ENCODE peak calls at places on chromosomes 5 and 9, in four cellular contexts. M is HCT116, O is HepG2, R is Panc1. Q is an unnamed sample.

GRCh38 chr9:136089697-136090045 is 5.4 kb downstream of the NACC2 start:
- DNase-seq in M (no peak), O (no peak), R (no peak), Q (no peak)

GRCh38 chr5:137778772-137779564 is 24.8 kb upstream of the HNRNPA0 start:
- DNase-seq in M (peak), O (peak), R (peak), Q (peak)

GRCh38 chr9:97397220-97397619 is 14.7 kb upstream of the TDRD7 start:
- DNase-seq in M (no peak), O (no peak), R (no peak), Q (no peak)

GRCh38 chr9:124313940-124314339 is 56.2 kb downstream of the NEK6 start:
- DNase-seq in M (no peak), O (no peak), R (no peak), Q (no peak)

GRCh38 chr9:68473790-68474189 is 66.9 kb downstream of the TMEM252 start:
- DNase-seq in M (no peak), O (no peak), R (no peak), Q (no peak)

GRCh38 chr5:72209515-72210115 is 102.3 kb downstream of the MAP1B start:
- DNase-seq in M (no peak), O (no peak), R (no peak), Q (no peak)

GRCh38 chr9:5442400-5443011 is 4.8 kb upstream of the PLGRKT start:
- DNase-seq in M (no peak), O (peak), R (no peak), Q (peak)

GRCh38 chr5:107900721-107901120 is 230.0 kb upstream of the EFNA5 start:
- DNase-seq in M (no peak), O (no peak), R (no peak), Q (no peak)

GRCh38 chr5:142323480-142324376 is 1.1 kb downstream of the SPRY4 start:
- DNase-seq in M (no peak), O (no peak), R (no peak), Q (peak)

GRCh38 chr9:114721491-114722362 is 39.7 kb upstream of the TEX48 start:
- DNase-seq in M (no peak), O (peak), R (no peak), Q (no peak)

GRCh38 chr5:69484891-69485290 is 7.7 kb upstream of the OCLN start:
- DNase-seq in M (no peak), O (peak), R (no peak), Q (no peak)

GRCh38 chr5:80207832-80208231 is 48.0 kb downstream of the SERINC5 start:
- DNase-seq in M (no peak), O (no peak), R (no peak), Q (no peak)

GRCh38 chr9:127923771-127924170 is 6.8 kb downstream of the PIP5KL1 start:
- DNase-seq in M (peak), O (no peak), R (no peak), Q (no peak)

GRCh38 chr5:150386024-150386855 is 26.5 kb downstream of the CD74 start:
- DNase-seq in M (no peak), O (no peak), R (no peak), Q (no peak)
- TF ChIP-seq TCF7L2 in M (no peak), O (no peak), R (no peak), Q (no peak)

GRCh38 chr5:118761814-118762213 is 226.5 kb downstream of the DTWD2 start:
- DNase-seq in M (no peak), O (no peak), R (no peak), Q (no peak)
- H3K4me3 ChIP-seq in M (no peak), O (no peak), R (no peak), Q (no peak)

GRCh38 chr9:1284727-1285126 is 234.6 kb downstream of the DMRT2 start:
- DNase-seq in M (no peak), O (no peak), R (no peak), Q (no peak)
- TF ChIP-seq TCF7L2 in M (no peak), O (no peak), R (no peak), Q (no peak)

GRCh38 chr5:139696167-139696893 is 48.2 kb downstream of the CXXC5 start:
- DNase-seq in M (no peak), O (no peak), R (no peak), Q (no peak)
- H3K4me3 ChIP-seq in M (no peak), O (peak), R (peak), Q (peak)

GRCh38 chr5:172686539-172687390 is 45.7 kb downstream of the NEURL1B start:
- DNase-seq in M (no peak), O (no peak), R (no peak), Q (no peak)

GRCh38 chr5:172690258-172691075 is 49.4 kb downstream of the NEURL1B start:
- DNase-seq in M (no peak), O (no peak), R (no peak), Q (no peak)

GRCh38 chr5:172689801-172690200 is 48.7 kb downstream of the NEURL1B start:
- DNase-seq in M (no peak), O (no peak), R (no peak), Q (no peak)

GRCh38 chr5:172687983-172688734 is 47.1 kb downstream of the NEURL1B start:
- DNase-seq in M (no peak), O (no peak), R (no peak), Q (no peak)

GRCh38 chr5:172688735-172689572 is 47.9 kb downstream of the NEURL1B start:
- DNase-seq in M (no peak), O (no peak), R (no peak), Q (no peak)
- TF ChIP-seq TCF7L2 in M (no peak), O (no peak), R (no peak), Q (no peak)